ENCODE peak calls at places on chromosomes 7 and 10, in ten cellular contexts. H, E, I, F, O, G, R, P, W and A are unnamed samples. For H3K27me3, H3K4me1 and H3K9me3, the result is how much of the 10 kb centered on the place peaks cover.

GRCh38 chr10:130111115-130111847 is 651 bp upstream of the C10orf143 start:
- DNase-seq in H (peak), E (peak), I (peak), F (peak), O (peak), G (peak), R (peak), P (peak), W (peak), A (peak)

GRCh38 chr7:5646846-5647245 is 134.6 kb downstream of the RNF216 start:
- DNase-seq in H (no peak), E (no peak), I (no peak), F (no peak), O (no peak), G (no peak), R (peak), P (no peak), W (no peak), A (no peak)

GRCh38 chr10:88735661-88736060 is 24.2 kb upstream of the LIPN start:
- DNase-seq in H (no peak), E (no peak), I (no peak), F (no peak), O (no peak), G (no peak), R (peak), P (no peak), W (no peak), A (no peak)

GRCh38 chr10:83127942-83128575 is 1011.2 kb upstream of the GHITM start:
- DNase-seq in H (no peak), E (no peak), I (no peak), F (no peak), O (no peak), G (no peak), R (peak), P (no peak), W (no peak), A (no peak)

GRCh38 chr10:31262672-31263071 is 56.3 kb upstream of the ZEB1 start:
- DNase-seq in H (no peak), E (peak), I (no peak), F (peak), O (no peak), G (no peak), R (no peak), P (no peak), W (no peak), A (no peak)

GRCh38 chr7:74252893-74253292 is 1.3 kb downstream of the RFC2 start:
- DNase-seq in H (no peak), E (no peak), I (no peak), F (no peak), O (no peak), G (no peak), R (no peak), P (no peak), W (no peak), A (no peak)

GRCh38 chr7:142384508-142384922 is 126.7 kb upstream of the PRSS58 start:
- DNase-seq in H (peak), E (no peak), I (no peak), F (no peak), O (no peak), G (no peak), R (peak), P (no peak), W (no peak), A (no peak)

GRCh38 chr7:468681-469590 is 50.7 kb downstream of the PDGFA start:
- DNase-seq in H (no peak), E (peak), I (no peak), F (no peak), O (peak), G (no peak), R (no peak), P (no peak), W (no peak), A (peak)

GRCh38 chr7:6227294-6227846 is 45.1 kb downstream of the CYTH3 start:
- DNase-seq in H (no peak), E (no peak), I (no peak), F (peak), O (peak), G (no peak), R (no peak), P (no peak), W (no peak), A (no peak)

GRCh38 chr7:129247087-129247486 is 22.3 kb downstream of the AHCYL2 start:
- DNase-seq in H (no peak), E (no peak), I (no peak), F (no peak), O (no peak), G (no peak), R (no peak), P (no peak), W (no peak), A (no peak)

GRCh38 chr7:44103941-44104879 is at the start of gene AEBP1:
- DNase-seq in H (no peak), E (no peak), I (no peak), F (no peak), O (no peak), G (no peak), R (no peak), P (peak), W (no peak), A (peak)

GRCh38 chr7:44415510-44415909 is 74.9 kb downstream of the NUDCD3 start:
- DNase-seq in H (peak), E (no peak), I (no peak), F (no peak), O (no peak), G (no peak), R (no peak), P (no peak), W (no peak), A (no peak)

GRCh38 chr7:73851410-73852338 is 9.3 kb upstream of the TMEM270 start:
- DNase-seq in H (peak), E (no peak), I (peak), F (no peak), O (peak), G (no peak), R (peak), P (no peak), W (no peak), A (no peak)

GRCh38 chr7:114986805-114987204 is 64.9 kb downstream of the MDFIC start:
- DNase-seq in H (no peak), E (no peak), I (no peak), F (no peak), O (no peak), G (no peak), R (no peak), P (no peak), W (no peak), A (no peak)

GRCh38 chr7:110604885-110605284 is 486.0 kb upstream of the LRRN3 start:
- DNase-seq in H (no peak), E (no peak), I (no peak), F (no peak), O (no peak), G (no peak), R (no peak), P (no peak), W (no peak), A (no peak)

GRCh38 chr10:96880575-96880974 is 48.5 kb downstream of the LCOR start:
- DNase-seq in H (no peak), E (no peak), I (no peak), F (no peak), O (no peak), G (no peak), R (no peak), P (no peak), W (no peak), A (no peak)

GRCh38 chr7:137771679-137772078 is 75.1 kb downstream of the DGKI start:
- DNase-seq in H (no peak), E (no peak), I (no peak), F (no peak), O (no peak), G (no peak), R (peak), P (no peak), W (no peak), A (no peak)

GRCh38 chr10:59177031-59177861 is 803 bp downstream of the PHYHIPL start:
- DNase-seq in H (peak), E (no peak), I (no peak), F (peak), O (no peak), G (no peak), R (peak), P (peak), W (no peak), A (no peak)

GRCh38 chr10:59177862-59178235 is 1.4 kb downstream of the PHYHIPL start:
- DNase-seq in H (no peak), E (no peak), I (no peak), F (no peak), O (no peak), G (no peak), R (no peak), P (no peak), W (no peak), A (no peak)

GRCh38 chr10:59175538-59176240 is 754 bp upstream of the PHYHIPL start:
- DNase-seq in H (no peak), E (no peak), I (no peak), F (peak), O (no peak), G (no peak), R (peak), P (peak), W (no peak), A (no peak)

GRCh38 chr10:59179027-59179426 is 2.6 kb downstream of the PHYHIPL start:
- DNase-seq in H (no peak), E (no peak), I (no peak), F (no peak), O (no peak), G (no peak), R (no peak), P (no peak), W (no peak), A (no peak)

GRCh38 chr10:59176241-59177030 is at the start of gene PHYHIPL:
- DNase-seq in H (no peak), E (no peak), I (no peak), F (peak), O (no peak), G (no peak), R (peak), P (peak), W (no peak), A (no peak)
- H3K27me3 ChIP-seq in H (under half), E (under half), I (under half), F (under half), O (under half), G (under half), R (under half), P (under half), W (under half), A (under half)

DNA sequence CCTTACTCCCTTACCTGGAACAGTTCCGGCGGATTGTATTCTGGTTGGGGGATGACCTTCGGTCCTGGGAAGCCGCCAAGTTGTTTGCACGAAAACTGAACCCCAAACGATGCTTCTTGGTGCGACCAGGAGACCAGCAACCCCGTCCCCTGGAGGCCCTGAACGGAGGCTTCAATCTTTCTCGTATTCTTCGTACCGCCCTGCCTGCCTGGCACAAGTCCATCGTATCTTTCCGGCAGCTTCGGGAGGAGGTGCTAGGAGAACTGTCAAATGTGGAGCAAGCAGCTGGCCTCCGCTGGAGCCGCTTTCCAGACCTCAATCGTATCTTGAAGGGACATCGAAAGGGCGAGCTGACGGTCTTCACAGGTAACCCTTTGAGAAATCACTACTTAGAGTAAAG is 1.7 kb downstream of the TWNK start:
- DNase-seq in H (peak), E (no peak), I (peak), F (peak), O (no peak), G (no peak), R (no peak), P (no peak), W (no peak), A (no peak)
- H3K4me1 ChIP-seq in H (under half), E (under half), I (under half), F (under half), O (under half), G (under half), R (under half), P (under half), W (under half), A (under half)

DNA sequence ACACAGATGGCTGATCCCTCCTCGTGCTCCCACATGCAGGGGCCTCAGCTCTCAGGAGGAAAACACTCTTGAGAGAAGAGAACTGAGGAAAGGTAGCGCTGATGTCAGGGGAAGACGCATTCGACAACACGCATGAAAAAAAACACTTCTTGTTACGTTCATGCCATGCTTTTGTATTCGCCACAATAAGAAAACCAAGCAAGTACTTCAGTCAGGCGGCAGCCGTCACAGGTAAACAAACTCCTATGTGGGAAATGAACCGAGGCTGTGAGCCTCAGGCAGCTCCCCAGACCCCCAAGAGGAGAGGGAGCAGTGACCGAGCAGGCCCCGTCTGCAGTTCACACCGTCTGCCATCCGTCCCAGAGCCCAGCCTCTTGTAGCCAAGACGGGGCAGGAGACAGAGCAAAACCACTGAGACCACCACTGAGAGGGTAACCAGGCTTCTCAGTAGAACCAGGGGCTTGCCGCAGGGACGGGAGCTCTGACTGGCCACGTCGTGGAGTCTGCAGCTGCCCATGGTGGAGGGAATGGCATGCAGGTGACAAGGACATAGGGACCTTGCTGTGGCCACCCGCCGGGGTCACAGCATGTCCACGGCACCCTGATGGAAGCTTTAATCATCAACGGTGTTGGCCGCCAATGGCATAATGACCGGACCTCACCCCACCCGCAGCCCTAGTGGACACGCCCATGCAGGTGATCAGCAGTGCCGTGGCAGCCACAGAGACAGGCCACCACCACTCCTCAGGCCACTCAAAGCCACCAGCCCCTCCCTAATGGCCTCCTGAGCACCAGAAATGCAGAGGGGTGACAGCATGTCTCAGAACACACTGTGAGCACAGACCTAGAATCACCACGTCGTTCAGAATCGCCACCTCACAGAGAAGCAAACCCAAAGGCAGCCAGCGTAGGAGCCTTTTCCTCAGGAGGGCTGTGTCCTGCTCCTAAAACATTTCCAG is 304.3 kb downstream of the PTPRN2 start:
- DNase-seq in H (no peak), E (no peak), I (no peak), F (no peak), O (no peak), G (no peak), R (no peak), P (peak), W (no peak), A (no peak)
- H3K9me3 ChIP-seq in H (under half), E (under half), I (under half), F (under half), O (under half), G (under half), R (under half), P (under half), W (under half), A (under half)

DNA sequence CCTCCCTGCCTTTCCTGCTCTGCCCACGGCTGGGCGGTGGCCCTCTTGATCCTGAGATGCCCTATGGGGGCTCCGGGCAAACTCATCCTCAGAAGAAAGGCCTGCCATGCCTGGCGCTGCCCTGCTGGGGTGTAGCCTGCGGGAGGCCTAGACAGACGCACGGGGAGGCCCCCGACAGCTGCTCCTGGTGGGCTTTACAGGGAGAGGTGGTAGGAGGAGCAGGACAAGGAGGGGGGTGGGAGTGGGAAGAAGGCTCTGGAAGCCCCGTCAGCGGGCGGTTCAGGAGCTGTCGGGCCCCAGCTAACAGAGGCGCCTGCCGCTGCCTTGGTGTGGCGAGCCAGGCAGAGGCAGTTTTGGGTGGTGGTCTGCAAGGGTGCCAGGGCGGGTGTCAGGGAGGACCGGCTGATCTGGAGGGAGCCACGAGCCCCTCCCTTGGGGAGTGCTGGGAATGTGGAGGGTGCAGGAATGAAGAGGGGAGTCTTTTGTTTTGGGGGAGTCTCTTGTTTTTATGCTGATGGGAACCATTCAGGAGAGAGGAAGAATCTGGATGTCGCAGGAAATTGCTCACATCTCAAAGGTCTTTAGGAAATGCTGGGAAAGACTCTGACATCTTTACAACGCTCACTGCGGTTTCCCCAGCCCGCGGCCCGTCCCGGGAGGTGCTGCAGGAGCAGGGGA is 63.5 kb downstream of the CFAP46 start:
- DNase-seq in H (no peak), E (peak), I (no peak), F (no peak), O (peak), G (no peak), R (no peak), P (peak), W (no peak), A (no peak)
- H3K27me3 ChIP-seq in H (half or more), E (under half), I (under half), F (under half), O (under half), G (under half), R (under half), P (under half), W (under half), A (under half)

GRCh38 chr7:12714436-12714737 is 27.0 kb downstream of the ARL4A start:
- DNase-seq in H (no peak), E (no peak), I (no peak), F (no peak), O (no peak), G (no peak), R (no peak), P (no peak), W (no peak), A (no peak)
- H3K4me1 ChIP-seq in H (half or more), E (under half), I (under half), F (under half), O (under half), G (under half), R (half or more), P (under half), W (under half), A (under half)